ENCODE peak calls at places on chromosome 2, in four cellular contexts. Y is GM12891, H is H1, C is K562. V is an unnamed sample.

GRCh38 chr2:135299656-135300244 is 231.3 kb downstream of the ZRANB3 start:
- DNase-seq in Y (peak; percentile 36), H (no peak), C (no peak), V (no peak)

GRCh38 chr2:96203130-96204028 is 5.2 kb downstream of the STARD7 start:
- DNase-seq in Y (no peak), H (no peak), C (no peak), V (no peak)

GRCh38 chr2:119117408-119117807 is 41.1 kb downstream of the C1QL2 start:
- DNase-seq in Y (no peak), H (no peak), C (no peak), V (no peak)

GRCh38 chr2:239908308-239908707 is 116.8 kb downstream of the NDUFA10 start:
- DNase-seq in Y (no peak), H (no peak), C (no peak), V (no peak)

GRCh38 chr2:149648282-149649030 is 60.9 kb upstream of the MMADHC start:
- DNase-seq in Y (no peak), H (no peak), C (no peak), V (no peak)

GRCh38 chr2:84894758-84895520 is 10.5 kb upstream of the TMSB10 start:
- DNase-seq in Y (no peak), H (no peak), C (no peak), V (no peak)

GRCh38 chr2:84888401-84889276 is 7.8 kb upstream of the TRABD2A start:
- DNase-seq in Y (no peak), H (peak; percentile 31), C (no peak), V (no peak)

GRCh38 chr2:121258066-121258465 is 26.9 kb downstream of the TFCP2L1 start:
- DNase-seq in Y (no peak), H (no peak), C (no peak), V (no peak)

GRCh38 chr2:47890711-47891368 is 15.5 kb downstream of the FBXO11 start:
- DNase-seq in Y (no peak), H (no peak), C (no peak), V (no peak)

GRCh38 chr2:38554973-38555595 is 47.6 kb downstream of the HNRNPLL start:
- DNase-seq in Y (no peak), H (no peak), C (peak; percentile 22), V (no peak)

DNA sequence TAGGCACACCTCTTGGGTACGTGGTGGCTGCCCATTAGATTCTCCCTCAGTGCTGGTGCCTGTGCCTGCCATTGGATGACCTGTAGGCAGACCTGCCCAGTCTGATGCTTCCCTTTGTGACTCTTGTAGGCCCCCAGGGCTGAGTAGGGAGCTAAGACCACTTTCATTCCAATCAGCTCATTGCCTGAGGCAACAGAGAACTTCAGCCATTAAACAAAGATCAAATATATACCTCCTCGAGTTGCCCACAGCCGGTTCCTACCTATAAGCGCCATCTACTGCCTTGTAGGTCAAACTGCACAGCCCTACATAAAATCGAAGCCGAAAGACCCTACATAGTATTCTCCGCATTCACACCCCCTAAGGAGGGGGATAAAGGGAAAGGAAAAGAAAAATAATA is 184.6 kb downstream of the ETAA1 start:
- DNase-seq in Y (no peak), H (peak; percentile 57), C (no peak), V (no peak)
- TF ChIP-seq TAF1 in Y (no peak), H (no peak), C (no peak), V (no peak)

GRCh38 chr2:161432107-161432506 is 16.0 kb downstream of the TBR1 start:
- DNase-seq in Y (no peak), H (no peak), C (no peak), V (no peak)
- TF ChIP-seq POLR2A in Y (no peak), H (no peak), C (no peak), V (no peak)

GRCh38 chr2:42493885-42494433 is at the start of gene KCNG3:
- DNase-seq in Y (peak; percentile 78), H (peak; percentile 88), C (peak; percentile 76), V (peak; percentile 63)
- TF ChIP-seq TAF1 in Y (no peak), H (peak; percentile 94), C (no peak), V (no peak)

GRCh38 chr2:126658316-126658909 is 2.5 kb downstream of the GYPC start:
- DNase-seq in Y (no peak), H (no peak), C (no peak), V (no peak)

GRCh38 chr2:126657636-126658315 is 1.8 kb downstream of the GYPC start:
- DNase-seq in Y (peak; percentile 62), H (peak; percentile 63), C (peak; percentile 66), V (peak; percentile 46)

GRCh38 chr2:126657146-126657635 is 1.2 kb downstream of the GYPC start:
- DNase-seq in Y (no peak), H (no peak), C (no peak), V (no peak)

GRCh38 chr2:126660068-126660467 is 4.1 kb downstream of the GYPC start:
- DNase-seq in Y (no peak), H (no peak), C (no peak), V (no peak)

GRCh38 chr2:126658910-126659613 is 3.1 kb downstream of the GYPC start:
- DNase-seq in Y (no peak), H (no peak), C (no peak), V (no peak)
- TF ChIP-seq POLR2A in Y (no peak), H (no peak), C (no peak), V (peak; percentile 32)

GRCh38 chr2:19682493-19682892 is 219.3 kb downstream of the TTC32 start:
- DNase-seq in Y (no peak), H (no peak), C (no peak), V (no peak)
- TF ChIP-seq TAF1 in Y (no peak), H (no peak), C (no peak), V (no peak)

DNA sequence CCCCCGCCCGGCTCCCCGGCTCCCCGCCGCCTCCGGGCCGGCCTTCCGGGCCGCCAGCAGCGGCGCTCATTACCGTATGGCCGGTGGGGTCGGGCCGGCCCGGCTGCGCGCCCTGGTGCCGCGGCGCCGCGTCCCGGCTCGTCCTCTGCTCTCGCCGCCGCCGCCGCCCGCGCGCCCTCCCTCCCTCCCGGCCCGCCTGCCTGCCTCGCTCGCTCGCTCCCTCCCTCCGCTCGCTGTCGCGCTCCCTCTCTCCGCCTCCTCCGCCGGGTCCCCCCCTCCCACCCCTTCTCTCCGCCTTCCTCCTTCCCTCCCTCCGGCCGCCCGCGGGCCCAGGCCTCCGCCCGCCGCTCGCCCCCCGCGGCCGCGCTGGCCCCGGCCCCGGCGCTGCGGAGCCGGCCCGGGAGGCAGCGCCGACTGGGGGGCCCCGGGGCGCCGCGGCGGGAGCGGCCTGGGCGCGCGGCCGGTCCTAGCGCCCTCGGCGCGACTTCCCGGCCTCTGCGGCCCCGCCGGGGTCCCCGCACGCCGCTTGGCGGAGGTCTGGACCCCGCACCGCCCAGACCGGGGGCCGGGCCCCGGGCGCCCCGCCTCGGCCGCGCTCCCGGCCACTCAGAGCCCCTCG is at the start of gene DNMT3A:
- DNase-seq in Y (peak; percentile 73), H (no peak), C (peak; percentile 81), V (peak; percentile 72)
- TF ChIP-seq POLR2A in Y (no peak), H (no peak), C (no peak), V (no peak)

V was measured in GM12892.